ENCODE peak calls at places on chromosome 2, in seven cellular contexts. One of them, this sample, is unnamed.

GRCh38 chr2:30219886-30220478 is 11.4 kb upstream of the LBH start:
- ATAC-seq in left lung: no peak
- ATAC-seq in IMR-90: no peak
- ATAC-seq in body of pancreas: no peak
- ATAC-seq in heart left ventricle: no peak
- ATAC-seq in pancreas: no peak
- ATAC-seq in upper lobe of right lung: no peak
- ATAC-seq in this sample: no peak

GRCh38 chr2:211062213-211062612 is 505.8 kb downstream of the CPS1 start:
- ATAC-seq in left lung: no peak
- ATAC-seq in IMR-90: no peak
- ATAC-seq in body of pancreas: no peak
- ATAC-seq in heart left ventricle: no peak
- ATAC-seq in pancreas: no peak
- ATAC-seq in upper lobe of right lung: no peak
- ATAC-seq in this sample: no peak

GRCh38 chr2:43724728-43725526 is 48.7 kb upstream of the C1GALT1C1L start:
- ATAC-seq in left lung: no peak
- ATAC-seq in IMR-90: no peak
- ATAC-seq in body of pancreas: no peak
- ATAC-seq in heart left ventricle: peak
- ATAC-seq in pancreas: no peak
- ATAC-seq in upper lobe of right lung: no peak
- ATAC-seq in this sample: no peak

GRCh38 chr2:66024396-66024795 is 410.5 kb upstream of the MEIS1 start:
- ATAC-seq in left lung: peak
- ATAC-seq in IMR-90: no peak
- ATAC-seq in body of pancreas: no peak
- ATAC-seq in heart left ventricle: no peak
- ATAC-seq in pancreas: no peak
- ATAC-seq in upper lobe of right lung: peak
- ATAC-seq in this sample: no peak

GRCh38 chr2:486381-486780 is 190.8 kb downstream of the TMEM18 start:
- ATAC-seq in left lung: no peak
- ATAC-seq in IMR-90: no peak
- ATAC-seq in body of pancreas: no peak
- ATAC-seq in heart left ventricle: no peak
- ATAC-seq in pancreas: no peak
- ATAC-seq in upper lobe of right lung: peak
- ATAC-seq in this sample: no peak

GRCh38 chr2:237435844-237436590 is 22.1 kb upstream of the COL6A3 start:
- ATAC-seq in left lung: peak
- ATAC-seq in IMR-90: peak
- ATAC-seq in body of pancreas: peak
- ATAC-seq in heart left ventricle: peak
- ATAC-seq in pancreas: peak
- ATAC-seq in upper lobe of right lung: no peak
- ATAC-seq in this sample: peak

GRCh38 chr2:217757108-217757463 is 245.7 kb downstream of the TNS1 start:
- ATAC-seq in left lung: no peak
- ATAC-seq in IMR-90: no peak
- ATAC-seq in body of pancreas: no peak
- ATAC-seq in heart left ventricle: no peak
- ATAC-seq in pancreas: no peak
- ATAC-seq in upper lobe of right lung: no peak
- ATAC-seq in this sample: no peak

GRCh38 chr2:45259144-45259543 is 249.9 kb upstream of the SIX2 start:
- ATAC-seq in left lung: peak
- ATAC-seq in IMR-90: no peak
- ATAC-seq in body of pancreas: no peak
- ATAC-seq in heart left ventricle: no peak
- ATAC-seq in pancreas: peak
- ATAC-seq in upper lobe of right lung: peak
- ATAC-seq in this sample: no peak

GRCh38 chr2:203799905-203800304 is 67.7 kb upstream of the CTLA4 start:
- ATAC-seq in left lung: no peak
- ATAC-seq in IMR-90: no peak
- ATAC-seq in body of pancreas: no peak
- ATAC-seq in heart left ventricle: no peak
- ATAC-seq in pancreas: no peak
- ATAC-seq in upper lobe of right lung: no peak
- ATAC-seq in this sample: no peak

GRCh38 chr2:134272831-134273230 is 19.0 kb downstream of the MGAT5 start:
- ATAC-seq in left lung: no peak
- ATAC-seq in IMR-90: no peak
- ATAC-seq in body of pancreas: no peak
- ATAC-seq in heart left ventricle: no peak
- ATAC-seq in pancreas: no peak
- ATAC-seq in upper lobe of right lung: no peak
- ATAC-seq in this sample: no peak

GRCh38 chr2:191678437-191679110 is 638 bp downstream of the NABP1 start:
- ATAC-seq in left lung: peak
- ATAC-seq in IMR-90: peak
- ATAC-seq in body of pancreas: peak
- ATAC-seq in heart left ventricle: peak
- ATAC-seq in pancreas: peak
- ATAC-seq in upper lobe of right lung: peak
- ATAC-seq in this sample: peak

GRCh38 chr2:160033732-160034392 is 28.6 kb downstream of the PLA2R1 start:
- ATAC-seq in left lung: no peak
- ATAC-seq in IMR-90: peak
- ATAC-seq in body of pancreas: no peak
- ATAC-seq in heart left ventricle: no peak
- ATAC-seq in pancreas: no peak
- ATAC-seq in upper lobe of right lung: no peak
- ATAC-seq in this sample: no peak

GRCh38 chr2:182854405-182855105 is 11.9 kb downstream of the FRZB start:
- ATAC-seq in left lung: no peak
- ATAC-seq in IMR-90: no peak
- ATAC-seq in body of pancreas: no peak
- ATAC-seq in heart left ventricle: no peak
- ATAC-seq in pancreas: no peak
- ATAC-seq in upper lobe of right lung: no peak
- ATAC-seq in this sample: no peak

GRCh38 chr2:157414050-157414449 is 29.8 kb downstream of the CYTIP start:
- ATAC-seq in left lung: no peak
- ATAC-seq in IMR-90: no peak
- ATAC-seq in body of pancreas: no peak
- ATAC-seq in heart left ventricle: no peak
- ATAC-seq in pancreas: no peak
- ATAC-seq in upper lobe of right lung: no peak
- ATAC-seq in this sample: no peak

GRCh38 chr2:29995241-29995640 is 73.9 kb upstream of the ALK start:
- ATAC-seq in left lung: no peak
- ATAC-seq in IMR-90: no peak
- ATAC-seq in body of pancreas: no peak
- ATAC-seq in heart left ventricle: no peak
- ATAC-seq in pancreas: no peak
- ATAC-seq in upper lobe of right lung: no peak
- ATAC-seq in this sample: no peak

GRCh38 chr2:176584333-176584732 is 315.1 kb downstream of the MTX2 start:
- ATAC-seq in left lung: no peak
- ATAC-seq in IMR-90: peak
- ATAC-seq in body of pancreas: no peak
- ATAC-seq in heart left ventricle: no peak
- ATAC-seq in pancreas: peak
- ATAC-seq in upper lobe of right lung: no peak
- ATAC-seq in this sample: no peak

GRCh38 chr2:197191177-197191947 is 119.2 kb downstream of the ANKRD44 start:
- ATAC-seq in left lung: peak
- ATAC-seq in IMR-90: peak
- ATAC-seq in body of pancreas: peak
- ATAC-seq in heart left ventricle: no peak
- ATAC-seq in pancreas: peak
- ATAC-seq in upper lobe of right lung: peak
- ATAC-seq in this sample: no peak

GRCh38 chr2:203689424-203690109 is 16.9 kb upstream of the CD28 start:
- ATAC-seq in left lung: no peak
- ATAC-seq in IMR-90: no peak
- ATAC-seq in body of pancreas: no peak
- ATAC-seq in heart left ventricle: no peak
- ATAC-seq in pancreas: no peak
- ATAC-seq in upper lobe of right lung: no peak
- ATAC-seq in this sample: no peak

GRCh38 chr2:224038049-224038829 is 847 bp downstream of the SERPINE2 start:
- ATAC-seq in left lung: peak
- ATAC-seq in IMR-90: peak
- ATAC-seq in body of pancreas: peak
- ATAC-seq in heart left ventricle: peak
- ATAC-seq in pancreas: peak
- ATAC-seq in upper lobe of right lung: peak
- ATAC-seq in this sample: peak

GRCh38 chr2:7011376-7012083 is 94.3 kb downstream of the RNF144A start:
- ATAC-seq in left lung: no peak
- ATAC-seq in IMR-90: no peak
- ATAC-seq in body of pancreas: no peak
- ATAC-seq in heart left ventricle: no peak
- ATAC-seq in pancreas: peak
- ATAC-seq in upper lobe of right lung: no peak
- ATAC-seq in this sample: no peak

GRCh38 chr2:44949329-44950151 is 8.0 kb downstream of the SIX3 start:
- ATAC-seq in left lung: peak
- ATAC-seq in IMR-90: peak
- ATAC-seq in body of pancreas: no peak
- ATAC-seq in heart left ventricle: peak
- ATAC-seq in pancreas: peak
- ATAC-seq in upper lobe of right lung: no peak
- ATAC-seq in this sample: no peak

GRCh38 chr2:227374158-227374557 is 4.9 kb downstream of the TM4SF20 start:
- ATAC-seq in left lung: peak
- ATAC-seq in IMR-90: peak
- ATAC-seq in body of pancreas: no peak
- ATAC-seq in heart left ventricle: no peak
- ATAC-seq in pancreas: no peak
- ATAC-seq in upper lobe of right lung: no peak
- ATAC-seq in this sample: no peak

GRCh38 chr2:46655551-46656436 is 176.4 kb downstream of the TMEM247 start:
- ATAC-seq in left lung: peak
- ATAC-seq in IMR-90: peak
- ATAC-seq in body of pancreas: peak
- ATAC-seq in heart left ventricle: peak
- ATAC-seq in pancreas: peak
- ATAC-seq in upper lobe of right lung: peak
- ATAC-seq in this sample: peak

GRCh38 chr2:147686365-147686764 is 158.5 kb upstream of the ACVR2A start:
- ATAC-seq in left lung: no peak
- ATAC-seq in IMR-90: no peak
- ATAC-seq in body of pancreas: no peak
- ATAC-seq in heart left ventricle: peak
- ATAC-seq in pancreas: no peak
- ATAC-seq in upper lobe of right lung: peak
- ATAC-seq in this sample: no peak

GRCh38 chr2:15771124-15771523 is 169.2 kb upstream of the MYCN start:
- ATAC-seq in left lung: no peak
- ATAC-seq in IMR-90: no peak
- ATAC-seq in body of pancreas: no peak
- ATAC-seq in heart left ventricle: no peak
- ATAC-seq in pancreas: no peak
- ATAC-seq in upper lobe of right lung: no peak
- ATAC-seq in this sample: no peak

GRCh38 chr2:43389581-43390466 is 163.4 kb upstream of the ZFP36L2 start:
- ATAC-seq in left lung: peak
- ATAC-seq in IMR-90: no peak
- ATAC-seq in body of pancreas: no peak
- ATAC-seq in heart left ventricle: no peak
- ATAC-seq in pancreas: peak
- ATAC-seq in upper lobe of right lung: no peak
- ATAC-seq in this sample: no peak

GRCh38 chr2:84778921-84779320 is 102.0 kb downstream of the TRABD2A start:
- ATAC-seq in left lung: no peak
- ATAC-seq in IMR-90: no peak
- ATAC-seq in body of pancreas: no peak
- ATAC-seq in heart left ventricle: no peak
- ATAC-seq in pancreas: no peak
- ATAC-seq in upper lobe of right lung: no peak
- ATAC-seq in this sample: no peak

GRCh38 chr2:96895032-96895708 is 25.3 kb upstream of the SEMA4C start:
- ATAC-seq in left lung: peak
- ATAC-seq in IMR-90: no peak
- ATAC-seq in body of pancreas: peak
- ATAC-seq in heart left ventricle: peak
- ATAC-seq in pancreas: peak
- ATAC-seq in upper lobe of right lung: peak
- ATAC-seq in this sample: no peak

GRCh38 chr2:189347540-189347939 is 93.7 kb upstream of the WDR75 start:
- ATAC-seq in left lung: peak
- ATAC-seq in IMR-90: peak
- ATAC-seq in body of pancreas: peak
- ATAC-seq in heart left ventricle: peak
- ATAC-seq in pancreas: peak
- ATAC-seq in upper lobe of right lung: peak
- ATAC-seq in this sample: peak
- TF ChIP-seq CTCF in left lung: no peak
- TF ChIP-seq CTCF in IMR-90: peak
- TF ChIP-seq CTCF in body of pancreas: no peak
- TF ChIP-seq CTCF in heart left ventricle: no peak
- TF ChIP-seq CTCF in pancreas: no peak
- TF ChIP-seq CTCF in upper lobe of right lung: peak
- TF ChIP-seq CTCF in this sample: no peak

GRCh38 chr2:241149925-241150659 is at the start of gene PPP1R7:
- ATAC-seq in left lung: peak
- ATAC-seq in IMR-90: peak
- ATAC-seq in body of pancreas: peak
- ATAC-seq in heart left ventricle: peak
- ATAC-seq in pancreas: peak
- ATAC-seq in upper lobe of right lung: peak
- ATAC-seq in this sample: peak
- TF ChIP-seq CTCF in left lung: no peak
- TF ChIP-seq CTCF in IMR-90: peak
- TF ChIP-seq CTCF in body of pancreas: no peak
- TF ChIP-seq CTCF in heart left ventricle: no peak
- TF ChIP-seq CTCF in pancreas: no peak
- TF ChIP-seq CTCF in upper lobe of right lung: peak
- TF ChIP-seq CTCF in this sample: no peak

GRCh38 chr2:74836675-74837401 is 2.9 kb downstream of the HK2 start:
- ATAC-seq in left lung: no peak
- ATAC-seq in IMR-90: no peak
- ATAC-seq in body of pancreas: no peak
- ATAC-seq in heart left ventricle: no peak
- ATAC-seq in pancreas: no peak
- ATAC-seq in upper lobe of right lung: no peak
- ATAC-seq in this sample: no peak
- TF ChIP-seq CTCF in left lung: no peak
- TF ChIP-seq CTCF in IMR-90: no peak
- TF ChIP-seq CTCF in body of pancreas: no peak
- TF ChIP-seq CTCF in heart left ventricle: no peak
- TF ChIP-seq CTCF in pancreas: no peak
- TF ChIP-seq CTCF in upper lobe of right lung: no peak
- TF ChIP-seq CTCF in this sample: no peak

DNA sequence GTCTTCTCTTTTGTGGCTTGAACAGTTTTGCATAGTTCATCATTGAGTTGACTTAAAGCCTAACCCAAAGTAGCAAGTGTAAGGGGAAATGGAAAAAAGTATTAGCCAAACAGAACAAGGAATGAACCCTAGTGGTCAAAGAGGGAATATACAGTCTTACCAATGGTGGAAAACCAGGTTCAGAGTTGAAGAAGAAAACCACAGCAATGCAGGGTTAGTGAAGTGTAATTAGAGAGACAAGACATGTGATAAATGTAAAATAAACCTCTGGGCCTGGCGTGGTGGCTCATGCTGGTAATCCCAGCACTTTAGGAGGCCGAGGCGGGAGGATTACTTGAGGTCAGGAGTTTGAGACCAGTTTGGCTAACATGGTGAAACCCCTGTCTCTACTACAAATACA is 2.4 kb downstream of the TTN start:
- ATAC-seq in left lung: no peak
- ATAC-seq in IMR-90: peak
- ATAC-seq in body of pancreas: no peak
- ATAC-seq in heart left ventricle: no peak
- ATAC-seq in pancreas: no peak
- ATAC-seq in upper lobe of right lung: peak
- ATAC-seq in this sample: no peak
- TF ChIP-seq CTCF in left lung: peak
- TF ChIP-seq CTCF in IMR-90: peak
- TF ChIP-seq CTCF in body of pancreas: no peak
- TF ChIP-seq CTCF in heart left ventricle: peak
- TF ChIP-seq CTCF in pancreas: peak
- TF ChIP-seq CTCF in upper lobe of right lung: peak
- TF ChIP-seq CTCF in this sample: peak